ENCODE peak calls at places on chromosomes 6 and 20, in five cellular contexts. One of them, this sample, is unnamed.

GRCh38 chr20:36959242-36959641 is 7.7 kb upstream of the SAMHD1 start:
- DNase-seq in heart left ventricle: no peak
- DNase-seq in suprapubic skin: no peak
- DNase-seq in transverse colon: no peak
- DNase-seq in OCI-LY7: no peak
- DNase-seq in this sample: no peak

GRCh38 chr20:47352332-47353223 is 3.9 kb downstream of the ZMYND8 start:
- DNase-seq in transverse colon: peak; percentile 32
- DNase-seq in OCI-LY7: peak; percentile 14
- DNase-seq in heart left ventricle: peak; percentile 78
- DNase-seq in suprapubic skin: no peak
- DNase-seq in this sample: no peak

GRCh38 chr6:150734235-150734634 is 131.3 kb upstream of the MTHFD1L start:
- DNase-seq in OCI-LY7: no peak
- DNase-seq in suprapubic skin: no peak
- DNase-seq in heart left ventricle: no peak
- DNase-seq in transverse colon: no peak
- DNase-seq in this sample: no peak

GRCh38 chr20:13525225-13525940 is 113.3 kb downstream of the TASP1 start:
- DNase-seq in transverse colon: no peak
- DNase-seq in heart left ventricle: no peak
- DNase-seq in OCI-LY7: no peak
- DNase-seq in suprapubic skin: no peak
- DNase-seq in this sample: no peak

GRCh38 chr6:53067799-53068442 is 2.7 kb downstream of the FBXO9 start:
- DNase-seq in OCI-LY7: no peak
- DNase-seq in heart left ventricle: no peak
- DNase-seq in suprapubic skin: no peak
- DNase-seq in transverse colon: no peak
- DNase-seq in this sample: no peak

GRCh38 chr6:32952817-32953739 is at the start of gene HLA-DMA:
- DNase-seq in OCI-LY7: peak; percentile 95
- DNase-seq in heart left ventricle: peak; percentile 87
- DNase-seq in transverse colon: peak; percentile 91
- DNase-seq in suprapubic skin: peak; percentile 90
- DNase-seq in this sample: peak; percentile 51

GRCh38 chr6:166483026-166483425 is 100.3 kb upstream of the MPC1 start:
- DNase-seq in heart left ventricle: peak; percentile 13
- DNase-seq in suprapubic skin: no peak
- DNase-seq in transverse colon: no peak
- DNase-seq in OCI-LY7: no peak
- DNase-seq in this sample: no peak

GRCh38 chr20:14451458-14451857 is 114.0 kb upstream of the FLRT3 start:
- DNase-seq in suprapubic skin: no peak
- DNase-seq in OCI-LY7: no peak
- DNase-seq in transverse colon: no peak
- DNase-seq in heart left ventricle: no peak
- DNase-seq in this sample: no peak

GRCh38 chr6:56804996-56805395 is 149.9 kb upstream of the BEND6 start:
- DNase-seq in heart left ventricle: no peak
- DNase-seq in transverse colon: no peak
- DNase-seq in suprapubic skin: no peak
- DNase-seq in OCI-LY7: no peak
- DNase-seq in this sample: no peak

GRCh38 chr6:36364669-36365479 is 22.6 kb downstream of the ETV7 start:
- DNase-seq in suprapubic skin: no peak
- DNase-seq in OCI-LY7: peak; percentile 22
- DNase-seq in transverse colon: no peak
- DNase-seq in heart left ventricle: no peak
- DNase-seq in this sample: no peak

GRCh38 chr6:43076093-43076927 is at the start of gene PTK7:
- DNase-seq in OCI-LY7: peak; percentile 78
- DNase-seq in transverse colon: no peak
- DNase-seq in suprapubic skin: no peak
- DNase-seq in heart left ventricle: no peak
- DNase-seq in this sample: no peak

GRCh38 chr6:77177470-77177869 is 285.8 kb downstream of the HTR1B start:
- DNase-seq in OCI-LY7: no peak
- DNase-seq in suprapubic skin: no peak
- DNase-seq in transverse colon: no peak
- DNase-seq in heart left ventricle: no peak
- DNase-seq in this sample: no peak

GRCh38 chr6:163926642-163927041 is 512.1 kb downstream of the QKI start:
- DNase-seq in OCI-LY7: no peak
- DNase-seq in transverse colon: no peak
- DNase-seq in heart left ventricle: peak; percentile 52
- DNase-seq in suprapubic skin: no peak
- DNase-seq in this sample: no peak

GRCh38 chr6:14664616-14665315 is 547.2 kb downstream of the CD83 start:
- DNase-seq in transverse colon: no peak
- DNase-seq in suprapubic skin: no peak
- DNase-seq in heart left ventricle: no peak
- DNase-seq in OCI-LY7: peak; percentile 60
- DNase-seq in this sample: no peak

GRCh38 chr6:154371337-154371736 is 14.7 kb upstream of the IPCEF1 start:
- DNase-seq in heart left ventricle: no peak
- DNase-seq in transverse colon: no peak
- DNase-seq in OCI-LY7: no peak
- DNase-seq in suprapubic skin: no peak
- DNase-seq in this sample: no peak

GRCh38 chr20:25573288-25574251 is 11.8 kb downstream of the NINL start:
- DNase-seq in suprapubic skin: no peak
- DNase-seq in transverse colon: no peak
- DNase-seq in OCI-LY7: no peak
- DNase-seq in heart left ventricle: no peak
- DNase-seq in this sample: no peak

GRCh38 chr20:45489083-45489531 is 19.6 kb downstream of the WFDC2 start:
- DNase-seq in suprapubic skin: no peak
- DNase-seq in transverse colon: no peak
- DNase-seq in heart left ventricle: no peak
- DNase-seq in OCI-LY7: no peak
- DNase-seq in this sample: no peak

DNA sequence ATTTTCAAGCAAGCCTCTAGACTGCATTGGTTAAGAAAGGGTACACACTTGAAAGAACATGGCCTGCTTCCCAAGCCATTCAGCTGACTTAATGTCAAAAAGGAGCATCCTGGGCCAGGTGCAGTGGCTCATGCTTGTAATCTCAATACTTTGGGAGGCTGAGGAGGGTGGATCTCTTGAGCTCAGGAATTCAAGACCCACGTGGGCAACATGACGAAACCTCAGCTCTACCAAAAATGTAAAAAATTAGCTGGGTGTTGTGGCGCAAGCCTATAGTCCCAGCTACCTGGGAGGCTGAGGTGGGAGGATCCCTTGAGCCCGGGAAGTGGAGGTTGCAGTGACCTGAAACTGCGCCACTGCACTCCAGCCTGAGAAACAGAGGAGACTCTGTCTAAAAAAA is 26.9 kb upstream of the NT5E start:
- DNase-seq in transverse colon: no peak
- DNase-seq in OCI-LY7: no peak
- DNase-seq in heart left ventricle: no peak
- DNase-seq in suprapubic skin: no peak
- DNase-seq in this sample: no peak
- H3K4me1 ChIP-seq in transverse colon: no peaks in the 10 kb centered on the region
- H3K4me1 ChIP-seq in OCI-LY7: no peaks in the 10 kb centered on the region
- H3K4me1 ChIP-seq in heart left ventricle: no peaks in the 10 kb centered on the region
- H3K4me1 ChIP-seq in suprapubic skin: peaks cover 5% of the 10 kb centered on the region
- H3K4me1 ChIP-seq in this sample: no peaks in the 10 kb centered on the region

GRCh38 chr6:131122007-131122406 is 13.3 kb upstream of the AKAP7 start:
- DNase-seq in suprapubic skin: no peak
- DNase-seq in heart left ventricle: no peak
- DNase-seq in transverse colon: no peak
- DNase-seq in OCI-LY7: no peak
- DNase-seq in this sample: no peak

GRCh38 chr6:131112252-131112651 is 23.0 kb upstream of the AKAP7 start:
- DNase-seq in suprapubic skin: no peak
- DNase-seq in transverse colon: peak; percentile 15
- DNase-seq in heart left ventricle: no peak
- DNase-seq in OCI-LY7: no peak
- DNase-seq in this sample: no peak

GRCh38 chr6:131117866-131118265 is 17.4 kb upstream of the AKAP7 start:
- DNase-seq in transverse colon: no peak
- DNase-seq in heart left ventricle: no peak
- DNase-seq in OCI-LY7: no peak
- DNase-seq in suprapubic skin: no peak
- DNase-seq in this sample: no peak

GRCh38 chr6:131116755-131117360 is 18.4 kb upstream of the AKAP7 start:
- DNase-seq in heart left ventricle: no peak
- DNase-seq in suprapubic skin: no peak
- DNase-seq in OCI-LY7: peak; percentile 65
- DNase-seq in transverse colon: no peak
- DNase-seq in this sample: no peak

GRCh38 chr6:131116321-131116720 is 18.9 kb upstream of the AKAP7 start:
- DNase-seq in suprapubic skin: no peak
- DNase-seq in transverse colon: no peak
- DNase-seq in OCI-LY7: no peak
- DNase-seq in heart left ventricle: no peak
- DNase-seq in this sample: no peak
- H3K4me3 ChIP-seq in suprapubic skin: no peak overlapping the region
- H3K4me3 ChIP-seq in transverse colon: no peak overlapping the region
- H3K4me3 ChIP-seq in OCI-LY7: no peak overlapping the region
- H3K4me3 ChIP-seq in heart left ventricle: no peak overlapping the region
- H3K4me3 ChIP-seq in this sample: no peak overlapping the region

GRCh38 chr6:162230147-162230752 is 497.3 kb downstream of the PRKN start:
- DNase-seq in transverse colon: no peak
- DNase-seq in OCI-LY7: no peak
- DNase-seq in suprapubic skin: no peak
- DNase-seq in heart left ventricle: no peak
- DNase-seq in this sample: no peak
- TF ChIP-seq CTCF in transverse colon: no peak
- TF ChIP-seq CTCF in OCI-LY7: no peak
- TF ChIP-seq CTCF in suprapubic skin: no peak
- TF ChIP-seq CTCF in heart left ventricle: no peak
- TF ChIP-seq CTCF in this sample: no peak

GRCh38 chr20:50042370-50043313 is 59.9 kb downstream of the SNAI1 start:
- DNase-seq in OCI-LY7: no peak
- DNase-seq in heart left ventricle: no peak
- DNase-seq in suprapubic skin: no peak
- DNase-seq in transverse colon: no peak
- DNase-seq in this sample: no peak
- H3K4me1 ChIP-seq in OCI-LY7: peaks cover 45% of the 10 kb centered on the region
- H3K4me1 ChIP-seq in heart left ventricle: peaks cover 19% of the 10 kb centered on the region
- H3K4me1 ChIP-seq in suprapubic skin: peaks cover 13% of the 10 kb centered on the region
- H3K4me1 ChIP-seq in transverse colon: no peaks in the 10 kb centered on the region
- H3K4me1 ChIP-seq in this sample: peaks cover 15% of the 10 kb centered on the region

DNA sequence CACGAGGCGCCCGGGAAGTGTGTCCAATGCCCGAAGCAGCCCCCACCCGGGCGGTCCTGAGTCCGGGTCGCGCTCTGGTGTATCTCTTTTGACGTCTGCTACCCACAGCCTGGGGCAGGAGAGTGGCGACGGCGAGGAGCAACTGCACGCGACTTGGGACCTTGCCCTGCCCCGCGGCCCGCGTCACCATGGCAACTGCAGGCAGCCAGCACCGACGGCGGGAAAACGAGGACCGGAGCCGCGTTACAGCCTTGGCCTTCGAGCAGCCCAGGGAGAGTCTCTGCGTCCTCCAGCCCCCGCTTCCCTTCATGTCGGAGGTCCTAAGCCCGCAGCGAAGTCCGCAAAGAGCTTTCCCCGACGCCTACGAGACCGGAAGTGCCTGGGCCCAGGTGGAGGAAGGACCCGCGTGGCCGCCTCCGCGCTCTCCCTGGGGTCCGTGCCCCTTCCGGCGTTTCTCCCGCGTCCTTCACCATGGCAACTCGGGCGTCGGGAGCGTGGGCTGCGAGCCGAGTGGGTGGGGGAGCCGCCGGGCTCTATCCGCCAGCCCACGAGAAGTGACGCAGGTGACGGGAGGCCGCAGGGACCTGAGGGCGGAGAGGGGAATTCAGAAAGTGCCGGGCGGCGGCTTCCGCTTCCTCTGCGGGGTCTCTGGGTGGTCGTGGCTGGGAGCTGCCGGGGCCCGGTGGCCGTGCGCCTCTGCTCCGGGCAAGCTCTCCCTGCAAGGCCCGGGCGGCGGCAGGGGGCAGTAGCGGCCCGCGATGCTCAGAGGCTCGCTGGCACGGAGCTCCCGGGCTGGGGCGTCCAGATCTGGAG is 88.6 kb upstream of the TGM3 start:
- DNase-seq in transverse colon: peak; percentile 81
- DNase-seq in heart left ventricle: peak; percentile 78
- DNase-seq in OCI-LY7: no peak
- DNase-seq in suprapubic skin: peak; percentile 76
- DNase-seq in this sample: no peak
- H3K4me3 ChIP-seq in transverse colon: peak overlapping the region; percentile 62
- H3K4me3 ChIP-seq in heart left ventricle: peak overlapping the region; percentile 50
- H3K4me3 ChIP-seq in OCI-LY7: no peak overlapping the region
- H3K4me3 ChIP-seq in suprapubic skin: peak overlapping the region; percentile 65
- H3K4me3 ChIP-seq in this sample: peak overlapping the region; percentile 44

GRCh38 chr6:26105109-26105730 is 18.0 kb downstream of the HFE start:
- DNase-seq in heart left ventricle: no peak
- DNase-seq in suprapubic skin: no peak
- DNase-seq in transverse colon: no peak
- DNase-seq in OCI-LY7: peak; percentile 46
- DNase-seq in this sample: no peak

GRCh38 chr6:26104457-26105108 is 17.4 kb downstream of the HFE start:
- DNase-seq in heart left ventricle: no peak
- DNase-seq in transverse colon: peak; percentile 43
- DNase-seq in OCI-LY7: peak; percentile 88
- DNase-seq in suprapubic skin: no peak
- DNase-seq in this sample: no peak

GRCh38 chr6:26103141-26103769 is 16.0 kb downstream of the HFE start:
- DNase-seq in suprapubic skin: no peak
- DNase-seq in transverse colon: no peak
- DNase-seq in heart left ventricle: no peak
- DNase-seq in OCI-LY7: no peak
- DNase-seq in this sample: no peak

GRCh38 chr6:26105842-26106241 is 18.6 kb downstream of the HFE start:
- DNase-seq in heart left ventricle: no peak
- DNase-seq in transverse colon: no peak
- DNase-seq in suprapubic skin: no peak
- DNase-seq in OCI-LY7: no peak
- DNase-seq in this sample: no peak

DNA sequence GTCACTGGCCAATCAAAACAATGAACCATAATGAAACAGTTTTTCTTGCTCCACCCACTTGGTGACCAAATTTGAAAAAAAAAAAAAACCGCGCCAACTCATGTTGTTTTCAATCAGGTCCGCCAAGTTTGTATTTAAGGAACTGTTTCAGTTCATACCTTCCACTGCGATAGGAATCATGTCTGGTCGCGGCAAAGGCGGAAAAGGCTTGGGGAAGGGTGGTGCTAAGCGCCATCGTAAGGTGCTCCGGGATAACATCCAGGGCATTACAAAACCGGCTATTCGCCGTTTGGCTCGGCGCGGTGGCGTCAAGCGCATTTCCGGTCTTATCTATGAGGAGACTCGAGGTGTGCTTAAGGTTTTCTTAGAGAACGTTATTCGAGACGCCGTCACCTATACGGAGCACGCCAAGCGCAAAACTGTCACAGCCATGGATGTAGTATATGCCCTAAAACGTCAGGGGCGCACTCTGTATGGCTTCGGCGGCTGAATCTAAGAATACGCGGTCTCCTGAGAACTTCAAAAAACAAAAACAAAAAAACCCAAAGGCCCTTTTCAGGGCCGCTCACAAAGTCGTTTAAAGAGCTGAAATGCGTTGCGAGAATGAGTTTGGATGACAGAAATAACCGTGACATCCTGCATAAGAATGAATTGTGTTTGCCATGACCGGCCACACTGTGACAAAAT is 16.7 kb downstream of the HFE start:
- DNase-seq in OCI-LY7: peak; percentile 94
- DNase-seq in heart left ventricle: peak; percentile 86
- DNase-seq in transverse colon: peak; percentile 92
- DNase-seq in suprapubic skin: peak; percentile 94
- DNase-seq in this sample: no peak
- TF ChIP-seq CTCF in OCI-LY7: peak; percentile 65
- TF ChIP-seq CTCF in heart left ventricle: peak; percentile 17
- TF ChIP-seq CTCF in transverse colon: peak; percentile 54
- TF ChIP-seq CTCF in suprapubic skin: peak; percentile 47
- TF ChIP-seq CTCF in this sample: peak; percentile 60

GRCh38 chr20:57458400-57459160 is 66.4 kb downstream of the CTCFL start:
- DNase-seq in suprapubic skin: no peak
- DNase-seq in transverse colon: no peak
- DNase-seq in heart left ventricle: no peak
- DNase-seq in OCI-LY7: no peak
- DNase-seq in this sample: no peak
- H3K4me1 ChIP-seq in suprapubic skin: peaks cover 2% of the 10 kb centered on the region
- H3K4me1 ChIP-seq in transverse colon: no peaks in the 10 kb centered on the region
- H3K4me1 ChIP-seq in heart left ventricle: peaks cover 41% of the 10 kb centered on the region
- H3K4me1 ChIP-seq in OCI-LY7: peaks cover 19% of the 10 kb centered on the region
- H3K4me1 ChIP-seq in this sample: peaks cover 11% of the 10 kb centered on the region

This sample was measured in esophagus squamous epithelium.